ENCODE peak calls at places on chromosomes 16 and 17, in nine cellular contexts. A is mammary epithelial cell, Q is right lobe of liver, Z is endothelial cell, N is fibroblast of lung, O is PC-9, M is upper lobe of right lung, W is HCT116, S is GM12865. V is an unnamed sample.

GRCh38 chr17:46818319-46818928 is at the start of gene WNT3:
- DNase-seq in M (peak), Z (peak), S (peak), N (no peak), W (no peak), O (no peak), Q (no peak), A (no peak), V (peak)

GRCh38 chr16:46428108-46429061 is 192.8 kb downstream of the SHCBP1 start:
- DNase-seq in M (no peak), O (no peak), Q (peak), Z (no peak), S (no peak), W (no peak), A (no peak), N (no peak), V (no peak)

GRCh38 chr17:55587608-55588139 is 76.4 kb upstream of the SMIM36 start:
- DNase-seq in W (no peak), Z (no peak), M (no peak), N (peak), Q (no peak), A (no peak), O (no peak), S (no peak), V (no peak)

GRCh38 chr17:27491713-27492190 is 35.5 kb downstream of the KSR1 start:
- DNase-seq in Z (no peak), M (peak), S (no peak), O (no peak), N (no peak), A (no peak), Q (no peak), W (no peak), V (peak)

GRCh38 chr17:77677210-77677609 is 281.3 kb upstream of the TNRC6C start:
- DNase-seq in W (no peak), S (no peak), M (no peak), O (no peak), N (no peak), Q (peak), Z (no peak), A (no peak), V (no peak)

GRCh38 chr17:19388791-19389190 is 1.8 kb upstream of the MFAP4 start:
- DNase-seq in W (no peak), M (no peak), Z (no peak), O (no peak), S (no peak), N (peak), A (no peak), Q (peak), V (no peak)

GRCh38 chr17:40813804-40814203 is 8.6 kb downstream of the KRT10 start:
- DNase-seq in M (no peak), N (peak), W (no peak), O (no peak), Z (no peak), Q (no peak), A (peak), S (no peak), V (no peak)

GRCh38 chr16:79772028-79772427 is 171.5 kb upstream of the MAF start:
- DNase-seq in O (no peak), A (no peak), M (no peak), Q (no peak), W (no peak), N (no peak), Z (no peak), S (no peak), V (no peak)

GRCh38 chr17:44926841-44927525 is 11.7 kb upstream of the GFAP start:
- DNase-seq in Q (no peak), S (no peak), A (no peak), M (peak), W (no peak), N (no peak), Z (no peak), O (no peak), V (no peak)

GRCh38 chr17:42248351-42249179 is 27.6 kb downstream of the STAT5B start:
- DNase-seq in O (no peak), A (no peak), N (peak), Z (peak), M (no peak), W (no peak), S (peak), Q (peak), V (peak)

DNA sequence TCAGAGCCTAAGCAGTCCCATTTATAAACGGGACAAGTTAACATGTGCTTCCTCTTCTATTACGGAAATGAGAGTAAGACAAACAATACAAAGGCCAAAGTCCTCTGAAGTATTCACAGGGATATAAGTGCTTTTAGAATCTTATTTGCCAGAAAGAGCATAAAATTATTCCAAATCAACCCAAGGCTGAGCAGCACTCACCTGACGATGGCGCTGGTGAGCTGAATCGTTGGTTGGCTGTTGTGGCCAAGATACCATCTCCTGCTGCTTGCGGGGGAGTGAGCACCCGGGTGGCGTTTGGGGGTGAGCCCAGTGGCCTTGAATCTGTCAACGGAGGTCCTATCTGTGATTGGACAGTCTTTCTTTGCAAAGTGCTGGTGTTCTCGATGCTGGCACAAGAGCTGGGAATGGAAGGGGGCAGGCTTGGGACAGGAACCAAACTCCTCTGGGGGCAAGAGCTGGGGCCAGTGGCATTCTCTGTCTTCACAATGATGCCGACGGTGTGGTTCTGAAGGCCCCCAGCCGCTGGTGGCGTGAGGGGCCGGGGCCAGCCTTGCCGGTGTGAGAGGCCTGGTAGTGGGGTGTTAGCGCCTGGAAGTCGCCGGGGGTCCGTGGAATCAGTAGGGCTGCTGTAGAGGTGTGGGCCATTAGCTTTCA is 9.5 kb upstream of the DHRS13 start:
- DNase-seq in N (no peak), M (no peak), S (no peak), Z (no peak), Q (no peak), W (no peak), O (no peak), A (no peak), V (no peak)
- TF ChIP-seq CTCF in N (no peak), M (peak), S (peak), Z (no peak), Q (peak), W (no peak), O (no peak), A (no peak), V (no peak)

DNA sequence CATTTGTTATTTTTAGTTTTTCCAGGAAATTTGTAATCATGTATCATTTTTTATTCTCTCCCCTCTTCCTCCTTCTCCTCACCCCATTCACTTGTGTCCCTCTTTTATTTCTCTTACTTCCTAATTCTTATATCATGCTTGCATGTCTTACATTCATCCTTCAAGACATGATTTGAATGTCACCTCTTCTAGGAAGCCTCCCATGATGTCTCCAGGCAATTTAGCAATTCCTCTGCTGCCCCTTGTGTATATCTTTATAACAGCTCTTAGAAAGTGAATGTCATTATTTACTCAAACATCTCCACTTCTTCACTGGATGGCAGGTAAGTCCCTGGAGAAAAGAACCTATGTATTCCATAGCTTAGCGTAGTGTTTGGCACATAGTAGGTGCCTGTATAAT is 7.8 kb downstream of the HNF1B start:
- DNase-seq in S (peak), Z (no peak), N (no peak), Q (no peak), W (no peak), A (no peak), M (no peak), O (no peak), V (no peak)
- TF ChIP-seq CTCF in S (no peak), Z (no peak), N (no peak), Q (peak), W (no peak), A (peak), M (no peak), O (peak), V (no peak)

GRCh38 chr17:4934173-4934979 is 2.3 kb downstream of the GP1BA start:
- DNase-seq in Z (peak), Q (peak), M (peak), A (peak), W (no peak), S (peak), N (peak), O (peak), V (peak)
- TF ChIP-seq CTCF in Z (no peak), Q (peak), M (peak), A (peak), W (no peak), S (peak), N (peak), O (no peak), V (peak)

GRCh38 chr16:87550510-87550961 is 51.8 kb upstream of the JPH3 start:
- DNase-seq in Q (peak), N (no peak), A (no peak), M (peak), Z (peak), S (peak), O (peak), W (no peak), V (peak)
- TF ChIP-seq CTCF in Q (peak), N (peak), A (peak), M (peak), Z (peak), S (peak), O (peak), W (peak), V (peak)

DNA sequence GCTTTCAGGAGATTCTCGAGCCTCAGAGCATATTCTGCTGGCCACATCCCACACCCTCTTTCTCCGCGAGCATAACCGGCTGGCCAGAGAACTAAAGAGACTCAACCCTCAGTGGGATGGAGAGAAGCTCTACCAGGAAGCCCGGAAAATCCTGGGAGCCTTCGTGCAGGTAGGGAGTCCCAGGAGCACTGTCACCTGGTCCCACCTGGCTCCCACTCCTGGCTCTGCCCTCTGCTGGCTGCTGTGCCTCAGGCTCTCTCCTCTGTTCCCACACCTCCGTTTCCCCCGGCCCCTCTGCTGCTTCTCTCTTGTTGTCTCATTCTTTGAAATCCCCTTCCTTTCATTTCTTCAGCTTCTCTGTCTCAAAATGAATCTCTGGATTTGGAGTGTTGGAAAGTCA is 16.4 kb downstream of the LPO start:
- DNase-seq in Q (no peak), S (no peak), A (no peak), Z (no peak), M (no peak), N (no peak), W (peak), O (no peak), V (no peak)
- TF ChIP-seq CTCF in Q (no peak), S (no peak), A (peak), Z (no peak), M (peak), N (no peak), W (peak), O (no peak), V (no peak)

GRCh38 chr16:67942200-67942509 is 1.8 kb downstream of the LCAT start:
- DNase-seq in W (no peak), N (no peak), Q (no peak), S (peak), O (peak), A (no peak), Z (peak), M (no peak), V (peak)
- TF ChIP-seq CTCF in W (no peak), N (peak), Q (peak), S (peak), O (peak), A (peak), Z (peak), M (peak), V (peak)

GRCh38 chr16:58516768-58517107 is 1.4 kb downstream of the SETD6 start:
- DNase-seq in N (no peak), M (no peak), A (no peak), O (no peak), Z (no peak), Q (no peak), S (no peak), W (no peak), V (no peak)

GRCh38 chr16:58515125-58515870 is at the start of gene SETD6:
- DNase-seq in Z (peak), A (peak), W (peak), S (peak), O (peak), Q (peak), N (peak), M (peak), V (peak)

GRCh38 chr16:58513874-58514273 is 1.4 kb upstream of the SETD6 start:
- DNase-seq in M (no peak), S (no peak), Q (no peak), O (no peak), W (no peak), Z (no peak), N (peak), A (no peak), V (no peak)

GRCh38 chr16:58518083-58518979 is 3.0 kb downstream of the SETD6 start:
- DNase-seq in O (no peak), Q (no peak), S (peak), N (no peak), M (no peak), Z (no peak), W (no peak), A (no peak), V (peak)

DNA sequence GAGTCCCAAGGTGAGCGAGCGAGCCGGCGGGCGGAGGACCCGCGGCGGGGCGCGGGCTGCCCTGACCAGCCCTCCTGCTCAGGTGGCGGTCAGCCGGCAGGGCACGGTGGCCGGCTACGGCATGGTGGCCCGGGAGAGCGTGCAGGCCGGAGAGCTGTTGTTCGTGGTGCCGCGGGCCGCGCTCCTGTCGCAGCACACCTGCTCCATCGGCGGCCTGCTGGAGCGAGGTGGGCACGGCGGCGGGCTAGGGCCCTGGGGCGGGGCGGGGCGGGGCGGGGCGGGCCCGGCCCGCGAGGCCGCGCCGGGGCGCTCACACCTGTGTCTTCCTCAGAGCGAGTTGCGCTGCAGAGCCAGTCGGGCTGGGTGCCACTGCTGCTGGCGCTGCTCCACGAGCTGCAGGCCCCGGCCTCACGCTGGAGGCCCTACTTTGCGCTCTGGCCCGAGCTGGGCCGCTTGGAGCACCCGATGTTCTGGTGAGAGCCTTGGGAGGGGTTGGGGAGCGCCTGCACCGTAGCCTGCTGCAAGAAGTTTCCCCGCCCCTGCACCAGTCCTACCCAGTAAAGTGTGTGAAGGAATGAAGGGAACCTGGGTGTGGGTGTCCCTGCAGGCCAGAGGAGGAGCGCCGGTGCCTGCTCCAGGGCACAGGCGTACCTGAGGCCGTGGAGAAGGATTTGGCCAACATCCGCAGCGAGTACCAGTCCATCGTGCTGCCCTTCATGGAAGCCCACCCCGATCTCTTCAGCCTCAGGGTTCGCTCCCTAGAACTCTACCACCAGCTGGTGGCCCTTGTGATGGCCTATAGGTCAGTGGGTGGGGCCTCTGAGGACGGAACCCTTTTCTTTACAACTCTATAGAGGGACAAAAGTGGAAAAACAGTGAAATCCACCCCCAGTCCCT is 802 bp downstream of the SETD6 start:
- DNase-seq in A (peak), W (no peak), O (peak), M (peak), Z (no peak), S (peak), N (no peak), Q (peak), V (peak)
- TF ChIP-seq CTCF in A (no peak), W (no peak), O (no peak), M (no peak), Z (no peak), S (no peak), N (no peak), Q (no peak), V (no peak)

DNA sequence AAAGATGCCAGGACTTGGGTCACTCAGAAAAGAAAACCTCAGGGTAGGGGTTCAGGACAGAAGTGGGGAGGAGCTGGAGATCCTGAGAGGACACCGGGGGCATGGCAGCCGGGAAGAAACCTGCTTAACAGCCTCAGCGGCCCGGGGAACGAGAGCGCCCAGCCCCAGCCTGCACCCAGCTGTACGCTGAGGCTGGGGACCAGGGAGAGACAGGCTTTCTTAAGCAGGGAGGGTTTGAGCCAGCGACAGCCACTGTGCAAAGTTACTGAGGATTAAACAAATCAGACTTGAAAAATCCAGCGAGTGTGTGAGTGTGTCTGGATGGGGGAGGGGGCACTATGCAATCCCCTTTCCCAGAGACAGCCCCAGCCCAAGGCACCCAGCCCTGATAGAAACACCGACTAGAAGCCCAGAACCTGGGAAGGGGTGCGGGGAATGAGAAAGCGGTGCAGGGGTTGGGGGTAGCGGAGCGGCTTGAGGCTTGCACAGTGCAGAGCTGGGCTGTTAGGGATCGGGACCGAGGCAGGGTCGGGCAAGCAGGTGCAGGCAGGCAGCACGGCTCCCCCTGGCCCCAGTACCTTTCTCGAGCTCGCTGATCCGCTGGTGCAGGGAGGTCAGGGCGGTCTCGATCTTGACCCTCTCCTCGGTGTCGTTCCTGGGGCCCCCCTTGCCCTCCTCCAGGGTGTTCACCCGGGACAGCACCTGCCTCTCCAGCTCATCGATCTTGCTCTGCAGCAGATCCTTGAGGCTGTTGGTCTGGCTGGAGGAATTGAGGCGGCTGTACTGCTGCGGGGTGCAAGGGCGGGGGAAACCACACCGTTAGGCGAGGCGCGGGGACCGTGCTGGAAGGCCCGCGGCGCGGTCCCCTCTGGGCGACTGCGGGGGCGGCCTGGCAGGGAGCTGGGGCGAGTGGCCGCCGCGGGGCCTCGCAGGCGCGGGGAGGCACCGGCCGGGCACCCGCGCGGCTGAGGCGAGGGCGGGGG is 1.2 kb downstream of the NPTX1 start:
- DNase-seq in W (no peak), M (no peak), S (no peak), A (no peak), O (peak), Q (no peak), Z (no peak), N (no peak), V (peak)
- TF ChIP-seq CTCF in W (no peak), M (no peak), S (no peak), A (no peak), O (no peak), Q (no peak), Z (no peak), N (no peak), V (no peak)